ENCODE peak calls at places on chromosomes 5 and 9, in six cellular contexts. One of them, this sample, is unnamed.
A peak's percentile ranks its signal among the peaks of the same experiment; 100 is the strongest.

GRCh38 chr5:62149894-62150293 is 156.1 kb upstream of the KIF2A start:
- DNase-seq in PC-3: no peak
- DNase-seq in keratinocyte: no peak
- DNase-seq in heart right ventricle: no peak
- DNase-seq in GM23248: no peak
- DNase-seq in mesendoderm: no peak
- DNase-seq in this sample: peak; percentile 39

GRCh38 chr5:96037128-96037527 is 75.5 kb upstream of the ELL2 start:
- DNase-seq in keratinocyte: no peak
- DNase-seq in PC-3: peak; percentile 80
- DNase-seq in heart right ventricle: no peak
- DNase-seq in mesendoderm: no peak
- DNase-seq in GM23248: peak; percentile 70
- DNase-seq in this sample: no peak

GRCh38 chr5:96843140-96843539 is 33.2 kb upstream of the ERAP2 start:
- DNase-seq in GM23248: no peak
- DNase-seq in heart right ventricle: no peak
- DNase-seq in keratinocyte: no peak
- DNase-seq in mesendoderm: no peak
- DNase-seq in PC-3: no peak
- DNase-seq in this sample: no peak

GRCh38 chr9:1890806-1891205 is 124.3 kb upstream of the SMARCA2 start:
- DNase-seq in heart right ventricle: no peak
- DNase-seq in PC-3: no peak
- DNase-seq in GM23248: no peak
- DNase-seq in mesendoderm: no peak
- DNase-seq in keratinocyte: no peak
- DNase-seq in this sample: no peak

GRCh38 chr5:62312674-62313073 is 6.7 kb downstream of the KIF2A start:
- DNase-seq in GM23248: peak; percentile 14
- DNase-seq in heart right ventricle: no peak
- DNase-seq in mesendoderm: no peak
- DNase-seq in keratinocyte: no peak
- DNase-seq in PC-3: no peak
- DNase-seq in this sample: no peak

GRCh38 chr9:3879731-3880493 is 354.1 kb upstream of the RFX3 start:
- DNase-seq in GM23248: peak; percentile 24
- DNase-seq in keratinocyte: no peak
- DNase-seq in PC-3: peak; percentile 60
- DNase-seq in mesendoderm: no peak
- DNase-seq in heart right ventricle: no peak
- DNase-seq in this sample: no peak

GRCh38 chr5:172456076-172456800 is 1.9 kb upstream of the SH3PXD2B start:
- DNase-seq in mesendoderm: peak; percentile 26
- DNase-seq in keratinocyte: no peak
- DNase-seq in heart right ventricle: no peak
- DNase-seq in PC-3: no peak
- DNase-seq in GM23248: no peak
- DNase-seq in this sample: no peak

GRCh38 chr5:1007681-1008450 is 736 bp upstream of the NKD2 start:
- DNase-seq in heart right ventricle: peak; percentile 4
- DNase-seq in keratinocyte: no peak
- DNase-seq in PC-3: no peak
- DNase-seq in mesendoderm: no peak
- DNase-seq in GM23248: no peak
- DNase-seq in this sample: no peak

GRCh38 chr5:146962801-146963355 is 84.3 kb upstream of the PPP2R2B start:
- DNase-seq in heart right ventricle: no peak
- DNase-seq in keratinocyte: no peak
- DNase-seq in mesendoderm: no peak
- DNase-seq in PC-3: peak; percentile 46
- DNase-seq in GM23248: peak; percentile 61
- DNase-seq in this sample: no peak

GRCh38 chr5:65969539-65970393 is 43.4 kb downstream of the ERBIN start:
- DNase-seq in GM23248: no peak
- DNase-seq in keratinocyte: no peak
- DNase-seq in PC-3: no peak
- DNase-seq in mesendoderm: no peak
- DNase-seq in heart right ventricle: no peak
- DNase-seq in this sample: no peak
- H3K4me3 ChIP-seq in GM23248: peak overlapping the region; percentile 24
- H3K4me3 ChIP-seq in keratinocyte: no peak overlapping the region
- H3K4me3 ChIP-seq in PC-3: no peak overlapping the region
- H3K4me3 ChIP-seq in mesendoderm: no peak overlapping the region
- H3K4me3 ChIP-seq in heart right ventricle: no peak overlapping the region
- H3K4me3 ChIP-seq in this sample: no peak overlapping the region

DNA sequence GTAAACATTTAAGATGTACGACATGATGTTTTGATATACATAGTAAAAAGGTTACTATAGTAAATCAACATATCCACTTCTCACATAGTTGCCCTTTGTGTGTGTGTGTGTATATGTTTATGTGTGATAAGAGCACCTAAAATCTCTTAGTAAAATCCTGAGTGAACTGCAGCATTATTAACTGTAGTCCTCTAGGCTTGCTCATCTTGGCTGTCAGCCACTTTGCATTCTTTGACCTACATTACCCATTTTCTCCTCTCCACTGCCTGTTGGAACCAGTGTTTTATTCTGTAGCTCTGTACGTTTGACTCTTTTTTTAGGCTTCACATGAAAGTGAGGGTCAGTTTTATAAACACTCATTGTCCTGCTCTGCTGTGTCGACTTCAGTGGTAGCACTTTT is 24.4 kb downstream of the C5orf22 start:
- DNase-seq in keratinocyte: no peak
- DNase-seq in PC-3: no peak
- DNase-seq in mesendoderm: no peak
- DNase-seq in heart right ventricle: no peak
- DNase-seq in GM23248: peak; percentile 55
- DNase-seq in this sample: no peak
- H3K4me3 ChIP-seq in keratinocyte: no peak overlapping the region
- H3K4me3 ChIP-seq in PC-3: no peak overlapping the region
- H3K4me3 ChIP-seq in mesendoderm: no peak overlapping the region
- H3K4me3 ChIP-seq in heart right ventricle: no peak overlapping the region
- H3K4me3 ChIP-seq in GM23248: no peak overlapping the region
- H3K4me3 ChIP-seq in this sample: no peak overlapping the region

DNA sequence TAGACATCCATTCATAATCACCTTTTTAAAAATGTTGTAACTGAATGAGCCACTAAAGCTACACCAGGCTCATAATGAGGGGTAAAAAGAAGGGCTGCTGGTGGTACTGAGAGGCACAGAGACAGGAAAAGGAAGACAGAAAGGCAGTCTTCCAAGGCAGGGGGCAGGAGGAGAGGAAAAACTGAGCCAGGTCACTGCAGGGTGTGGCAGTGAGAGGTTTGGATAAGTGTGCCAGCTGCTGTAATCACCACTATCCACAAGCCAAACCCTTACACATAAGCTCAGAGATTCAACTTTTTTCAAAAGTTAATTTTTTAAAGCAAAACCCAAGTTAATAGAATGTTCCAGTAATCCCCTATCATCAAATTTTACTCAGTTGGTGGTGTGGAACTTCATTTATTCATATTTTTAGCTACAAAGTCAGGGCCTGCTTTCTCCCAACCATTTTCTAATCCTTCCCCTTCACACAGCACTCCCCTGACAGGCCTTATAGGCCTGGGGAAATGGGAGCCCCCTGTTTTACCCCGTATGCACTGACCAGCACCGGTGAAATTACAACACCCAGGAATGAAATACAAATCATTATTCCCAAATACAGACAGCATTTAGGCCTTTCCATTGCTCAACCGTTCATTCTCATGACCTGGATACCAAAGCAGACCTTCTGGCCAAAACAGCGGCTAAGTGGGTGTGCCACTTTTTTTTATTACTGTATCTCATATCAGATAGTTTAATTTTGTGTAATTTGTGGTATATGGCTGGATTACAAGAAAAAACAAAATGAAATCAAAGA is 76.3 kb downstream of the EFNA5 start:
- DNase-seq in mesendoderm: no peak
- DNase-seq in keratinocyte: no peak
- DNase-seq in GM23248: peak; percentile 36
- DNase-seq in heart right ventricle: no peak
- DNase-seq in PC-3: peak; percentile 45
- DNase-seq in this sample: no peak
- H3K4me3 ChIP-seq in mesendoderm: no peak overlapping the region
- H3K4me3 ChIP-seq in keratinocyte: no peak overlapping the region
- H3K4me3 ChIP-seq in GM23248: no peak overlapping the region
- H3K4me3 ChIP-seq in heart right ventricle: no peak overlapping the region
- H3K4me3 ChIP-seq in PC-3: no peak overlapping the region
- H3K4me3 ChIP-seq in this sample: no peak overlapping the region

DNA sequence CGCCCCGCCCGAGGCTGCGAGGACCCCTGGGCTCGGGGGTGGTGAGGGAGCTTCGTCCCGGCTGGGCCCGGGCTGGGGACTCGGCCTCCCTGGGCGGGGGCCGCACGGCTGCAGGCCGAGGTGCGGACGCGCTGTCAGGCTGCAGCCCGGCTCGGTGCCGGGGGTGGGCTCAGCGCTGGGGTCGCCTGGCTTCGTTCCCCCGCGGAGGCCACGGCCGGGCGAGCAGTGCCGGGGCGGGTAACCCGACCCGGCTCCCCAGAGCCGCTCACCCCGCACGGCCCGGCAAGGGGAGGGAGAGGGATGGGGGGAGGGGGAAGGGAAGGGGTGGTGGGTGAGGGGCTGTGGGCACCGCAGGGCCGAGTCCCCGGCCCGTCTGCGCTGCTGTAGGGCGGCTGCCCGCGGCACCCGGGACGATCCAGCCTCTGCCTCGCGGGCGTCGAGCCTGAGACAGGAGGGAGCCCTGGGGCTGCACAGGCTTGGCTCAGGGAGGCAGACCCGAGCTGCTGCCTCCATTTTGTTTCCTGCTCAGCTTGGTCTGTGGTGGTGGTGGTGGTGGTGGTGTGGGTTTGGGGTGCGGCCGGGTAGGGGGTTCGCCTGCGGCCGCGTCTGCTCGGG is 962 bp upstream of the NSD1 start:
- DNase-seq in mesendoderm: peak; percentile 84
- DNase-seq in GM23248: peak; percentile 52
- DNase-seq in heart right ventricle: no peak
- DNase-seq in keratinocyte: no peak
- DNase-seq in PC-3: no peak
- DNase-seq in this sample: no peak
- H3K4me3 ChIP-seq in mesendoderm: peak overlapping the region; percentile 88
- H3K4me3 ChIP-seq in GM23248: peak overlapping the region; percentile 78
- H3K4me3 ChIP-seq in heart right ventricle: peak overlapping the region; percentile 74
- H3K4me3 ChIP-seq in keratinocyte: peak overlapping the region; percentile 34
- H3K4me3 ChIP-seq in PC-3: no peak overlapping the region
- H3K4me3 ChIP-seq in this sample: no peak overlapping the region